ENCODE peak calls at places on chromosomes 4 and X, in ten cellular contexts. W is mammary epithelial cell, A is OCI-LY7, Q is H9, E is pancreas, F is A549, B is cardiac muscle cell, J is hepatocyte, M is breast epithelium, N is HCT116. S is an unnamed sample.

GRCh38 chr4:53196872-53197759 is 168.7 kb downstream of the SCFD2 start:
- DNase-seq in W (peak; percentile 47), A (peak; percentile 80), Q (no peak), E (no peak), F (peak; percentile 23), B (peak; percentile 79), J (peak; percentile 84), M (no peak), N (peak; percentile 70), S (peak; percentile 57)

GRCh38 chrX:31580227-31580626 is 508.4 kb upstream of the FTHL17 start:
- DNase-seq in W (no peak), A (no peak), Q (no peak), E (no peak), F (no peak), B (peak; percentile 3), J (no peak), M (no peak), N (no peak), S (no peak)

GRCh38 chrX:133926809-133927208 is 58.6 kb downstream of the GPC3 start:
- DNase-seq in W (no peak), A (no peak), Q (no peak), E (no peak), F (no peak), B (no peak), J (no peak), M (no peak), N (no peak), S (no peak)

GRCh38 chr4:53100801-53101581 is 238.9 kb downstream of the RASL11B start:
- DNase-seq in W (peak; percentile 40), A (no peak), Q (no peak), E (no peak), F (no peak), B (no peak), J (no peak), M (no peak), N (no peak), S (peak; percentile 64)

GRCh38 chr4:151420408-151420807 is 11.4 kb downstream of the FHIP1A start:
- DNase-seq in W (no peak), A (no peak), Q (no peak), E (no peak), F (no peak), B (no peak), J (no peak), M (no peak), N (no peak), S (no peak)

GRCh38 chrX:64204252-64204651 is 1.3 kb downstream of the AMER1 start:
- DNase-seq in W (no peak), A (no peak), Q (peak; percentile 27), E (peak; percentile 21), F (no peak), B (no peak), J (peak; percentile 31), M (no peak), N (no peak), S (no peak)

GRCh38 chr4:8182858-8183725 is 16.0 kb upstream of the SH3TC1 start:
- DNase-seq in W (peak; percentile 98), A (no peak), Q (no peak), E (no peak), F (peak; percentile 53), B (no peak), J (peak; percentile 87), M (no peak), N (peak; percentile 23), S (peak; percentile 94)

GRCh38 chrX:427812-428725 is 41.4 kb upstream of the PPP2R3B start:
- DNase-seq in W (no peak), A (peak; percentile 39), Q (peak; percentile 71), E (no peak), F (peak; percentile 50), B (peak; percentile 49), J (peak; percentile 67), M (no peak), N (no peak), S (no peak)

GRCh38 chrX:77003956-77004355 is 443.2 kb upstream of the FGF16 start:
- DNase-seq in W (no peak), A (no peak), Q (no peak), E (no peak), F (no peak), B (no peak), J (peak; percentile 5), M (no peak), N (no peak), S (no peak)

GRCh38 chr4:126582737-126583136 is 1050.0 kb upstream of the INTU start:
- DNase-seq in W (peak; percentile 11), A (no peak), Q (peak; percentile 64), E (no peak), F (no peak), B (no peak), J (peak; percentile 3), M (no peak), N (no peak), S (peak; percentile 43)

DNA sequence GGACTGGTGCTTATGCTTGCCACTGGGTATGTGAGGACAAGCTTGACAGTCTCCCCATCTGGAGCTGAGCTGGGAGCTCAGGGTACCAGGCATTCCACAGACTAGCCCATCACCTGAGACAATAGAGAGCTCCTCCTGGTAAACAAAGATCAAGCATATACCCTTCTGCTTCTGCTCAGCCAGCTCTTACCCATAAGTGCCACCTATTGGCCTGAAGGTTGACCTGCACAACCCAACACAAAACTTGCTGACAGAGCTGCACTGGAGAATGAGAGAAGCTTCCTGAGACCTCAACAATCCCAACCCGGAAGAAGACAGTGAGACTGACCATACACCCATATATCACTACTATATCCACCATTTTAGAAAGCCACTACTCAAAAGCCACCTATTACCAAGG is 1049.2 kb upstream of the INTU start:
- DNase-seq in W (peak; percentile 20), A (no peak), Q (peak; percentile 79), E (no peak), F (no peak), B (peak; percentile 20), J (peak; percentile 10), M (no peak), N (peak; percentile 26), S (peak; percentile 38)
- TF ChIP-seq CTCF in W (peak; percentile 65), A (peak; percentile 20), Q (peak; percentile 65), E (no peak), F (no peak), B (peak; percentile 28), J (peak; percentile 17), M (no peak), N (peak; percentile 46), S (peak; percentile 25)

GRCh38 chr4:87073187-87073569 is 138.4 kb downstream of the AFF1 start:
- DNase-seq in W (no peak), A (peak; percentile 66), Q (no peak), E (no peak), F (no peak), B (no peak), J (no peak), M (no peak), N (no peak), S (no peak)

GRCh38 chr4:87073570-87074470 is 139.0 kb downstream of the AFF1 start:
- DNase-seq in W (peak; percentile 17), A (peak; percentile 82), Q (no peak), E (no peak), F (no peak), B (no peak), J (no peak), M (no peak), N (no peak), S (peak; percentile 67)

GRCh38 chr4:87076690-87077358 is 142.0 kb downstream of the AFF1 start:
- DNase-seq in W (no peak), A (no peak), Q (no peak), E (no peak), F (no peak), B (no peak), J (no peak), M (no peak), N (no peak), S (no peak)

GRCh38 chr4:87077834-87078585 is 142.4 kb downstream of the KLHL8 start:
- DNase-seq in W (peak; percentile 33), A (no peak), Q (no peak), E (no peak), F (no peak), B (no peak), J (no peak), M (no peak), N (no peak), S (no peak)

GRCh38 chr4:87075876-87076275 is 141.1 kb downstream of the AFF1 start:
- DNase-seq in W (no peak), A (no peak), Q (no peak), E (no peak), F (no peak), B (no peak), J (no peak), M (no peak), N (no peak), S (no peak)
- H3K4me1 ChIP-seq in W (peaks cover 30% of the 10 kb centered on the region), A (peaks cover 34% of the 10 kb centered on the region), Q (peaks cover 6% of the 10 kb centered on the region), E (peaks cover 11% of the 10 kb centered on the region), F (peaks cover 41% of the 10 kb centered on the region), B (peaks cover 31% of the 10 kb centered on the region), J (peaks cover 42% of the 10 kb centered on the region), M (no peaks in the 10 kb centered on the region), N (no peaks in the 10 kb centered on the region), S (peaks cover 28% of the 10 kb centered on the region)

GRCh38 chr4:111986125-111986524 is 159.1 kb upstream of the FAM241A start:
- DNase-seq in W (no peak), A (no peak), Q (no peak), E (no peak), F (no peak), B (peak; percentile 33), J (no peak), M (no peak), N (no peak), S (no peak)

GRCh38 chr4:111979921-111980320 is 165.3 kb upstream of the FAM241A start:
- DNase-seq in W (no peak), A (no peak), Q (no peak), E (no peak), F (no peak), B (no peak), J (no peak), M (no peak), N (no peak), S (no peak)

GRCh38 chr4:111985386-111985890 is 159.8 kb upstream of the FAM241A start:
- DNase-seq in W (no peak), A (no peak), Q (no peak), E (no peak), F (no peak), B (peak; percentile 9), J (no peak), M (no peak), N (no peak), S (no peak)

GRCh38 chr4:111984169-111984873 is 160.9 kb upstream of the FAM241A start:
- DNase-seq in W (no peak), A (no peak), Q (no peak), E (no peak), F (no peak), B (peak; percentile 59), J (no peak), M (no peak), N (no peak), S (no peak)

GRCh38 chr4:111982089-111982488 is 163.2 kb upstream of the FAM241A start:
- DNase-seq in W (no peak), A (no peak), Q (no peak), E (no peak), F (no peak), B (no peak), J (no peak), M (no peak), N (no peak), S (no peak)
- TF ChIP-seq CTCF in W (no peak), A (no peak), Q (no peak), E (no peak), F (no peak), B (no peak), J (no peak), M (no peak), N (no peak), S (no peak)

DNA sequence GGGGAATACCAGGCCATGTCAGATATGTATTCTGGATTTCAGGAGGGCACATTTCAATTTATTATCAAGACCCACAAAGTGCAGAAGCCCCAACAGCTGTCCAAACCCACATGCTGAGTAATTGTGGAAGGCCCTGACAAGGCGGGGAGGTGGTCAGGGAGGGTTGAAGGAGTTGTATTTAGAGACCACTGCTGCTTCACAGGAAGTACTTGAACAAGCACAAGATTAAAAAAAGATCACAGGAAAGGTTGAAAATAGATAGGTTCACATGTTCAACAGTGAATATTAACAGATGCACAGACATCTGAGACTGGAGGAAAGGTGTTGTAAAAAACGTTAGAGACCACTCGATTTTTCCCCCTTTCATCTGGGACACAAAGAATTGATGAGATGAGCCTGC is 17.9 kb downstream of the ATP8A1 start:
- DNase-seq in W (no peak), A (peak; percentile 87), Q (no peak), E (no peak), F (no peak), B (no peak), J (no peak), M (no peak), N (no peak), S (no peak)
- H3K4me1 ChIP-seq in W (no peaks in the 10 kb centered on the region), A (peaks cover 97% of the 10 kb centered on the region), Q (no peaks in the 10 kb centered on the region), E (peaks cover 4% of the 10 kb centered on the region), F (no peaks in the 10 kb centered on the region), B (peaks cover 4% of the 10 kb centered on the region), J (peaks cover 21% of the 10 kb centered on the region), M (no peaks in the 10 kb centered on the region), N (no peaks in the 10 kb centered on the region), S (no peaks in the 10 kb centered on the region)